ENCODE peak calls at places on chromosomes 16 and 17, in four cellular contexts. One of them, this sample, is unnamed.

GRCh38 chr16:69031877-69032301 is 73.6 kb upstream of the HAS3 start:
- DNase-seq in heart left ventricle: no peak
- DNase-seq in Peyer's patch: no peak
- DNase-seq in A549: peak
- DNase-seq in this sample: peak

GRCh38 chr16:15610369-15610871 is 32.5 kb downstream of the MARF1 start:
- DNase-seq in heart left ventricle: no peak
- DNase-seq in Peyer's patch: no peak
- DNase-seq in A549: no peak
- DNase-seq in this sample: no peak

GRCh38 chr16:82452002-82452741 is 174.6 kb upstream of the CDH13 start:
- DNase-seq in heart left ventricle: no peak
- DNase-seq in Peyer's patch: no peak
- DNase-seq in A549: no peak
- DNase-seq in this sample: no peak

GRCh38 chr17:55463600-55463999 is 42.0 kb upstream of the MMD start:
- DNase-seq in heart left ventricle: no peak
- DNase-seq in Peyer's patch: no peak
- DNase-seq in A549: no peak
- DNase-seq in this sample: no peak

GRCh38 chr17:60278237-60278636 is 113.7 kb downstream of the USP32 start:
- DNase-seq in heart left ventricle: no peak
- DNase-seq in Peyer's patch: no peak
- DNase-seq in A549: no peak
- DNase-seq in this sample: no peak

GRCh38 chr17:61454932-61455753 is 2.9 kb downstream of the TBX4 start:
- DNase-seq in heart left ventricle: no peak
- DNase-seq in Peyer's patch: no peak
- DNase-seq in A549: no peak
- DNase-seq in this sample: no peak

GRCh38 chr16:30488764-30489595 is 16.4 kb downstream of the ITGAL start:
- DNase-seq in heart left ventricle: no peak
- DNase-seq in Peyer's patch: no peak
- DNase-seq in A549: peak
- DNase-seq in this sample: no peak

GRCh38 chr17:11240041-11240801 is 792 bp upstream of the SHISA6 start:
- DNase-seq in heart left ventricle: no peak
- DNase-seq in Peyer's patch: no peak
- DNase-seq in A549: no peak
- DNase-seq in this sample: peak

GRCh38 chr16:4612474-4612931 is 2.2 kb downstream of the UBALD1 start:
- DNase-seq in heart left ventricle: no peak
- DNase-seq in Peyer's patch: no peak
- DNase-seq in A549: no peak
- DNase-seq in this sample: no peak

GRCh38 chr17:3038941-3039340 is 24.5 kb downstream of the OR1D5 start:
- DNase-seq in heart left ventricle: no peak
- DNase-seq in Peyer's patch: no peak
- DNase-seq in A549: no peak
- DNase-seq in this sample: no peak

GRCh38 chr17:44738214-44738906 is 20.4 kb upstream of the ADAM11 start:
- DNase-seq in heart left ventricle: no peak
- DNase-seq in Peyer's patch: no peak
- DNase-seq in A549: no peak
- DNase-seq in this sample: no peak

GRCh38 chr17:65173284-65173793 is 36.2 kb downstream of the RGS9 start:
- DNase-seq in heart left ventricle: peak
- DNase-seq in Peyer's patch: peak
- DNase-seq in A549: peak
- DNase-seq in this sample: peak

GRCh38 chr16:58329147-58329546 is 34.3 kb upstream of the PRSS54 start:
- DNase-seq in heart left ventricle: no peak
- DNase-seq in Peyer's patch: no peak
- DNase-seq in A549: no peak
- DNase-seq in this sample: no peak

GRCh38 chr17:14469971-14470370 is 169.1 kb downstream of the HS3ST3B1 start:
- DNase-seq in heart left ventricle: no peak
- DNase-seq in Peyer's patch: no peak
- DNase-seq in A549: no peak
- DNase-seq in this sample: no peak

GRCh38 chr16:69727916-69728270 is 1.5 kb upstream of the NQO1 start:
- DNase-seq in heart left ventricle: no peak
- DNase-seq in Peyer's patch: no peak
- DNase-seq in A549: no peak
- DNase-seq in this sample: no peak

GRCh38 chr17:6352016-6352415 is 82.9 kb downstream of the AIPL1 start:
- DNase-seq in heart left ventricle: no peak
- DNase-seq in Peyer's patch: no peak
- DNase-seq in A549: no peak
- DNase-seq in this sample: no peak

GRCh38 chr16:87203060-87203656 is 114.0 kb downstream of the C16orf95 start:
- DNase-seq in heart left ventricle: peak
- DNase-seq in Peyer's patch: no peak
- DNase-seq in A549: peak
- DNase-seq in this sample: peak

GRCh38 chr16:85460983-85461813 is 151.9 kb upstream of the GSE1 start:
- DNase-seq in heart left ventricle: peak
- DNase-seq in Peyer's patch: no peak
- DNase-seq in A549: peak
- DNase-seq in this sample: peak

GRCh38 chr16:10180771-10181163 is 1.5 kb downstream of the GRIN2A start:
- DNase-seq in heart left ventricle: peak
- DNase-seq in Peyer's patch: no peak
- DNase-seq in A549: peak
- DNase-seq in this sample: peak

GRCh38 chr17:72455562-72455961 is 334.7 kb downstream of the SOX9 start:
- DNase-seq in heart left ventricle: no peak
- DNase-seq in Peyer's patch: no peak
- DNase-seq in A549: peak
- DNase-seq in this sample: no peak

DNA sequence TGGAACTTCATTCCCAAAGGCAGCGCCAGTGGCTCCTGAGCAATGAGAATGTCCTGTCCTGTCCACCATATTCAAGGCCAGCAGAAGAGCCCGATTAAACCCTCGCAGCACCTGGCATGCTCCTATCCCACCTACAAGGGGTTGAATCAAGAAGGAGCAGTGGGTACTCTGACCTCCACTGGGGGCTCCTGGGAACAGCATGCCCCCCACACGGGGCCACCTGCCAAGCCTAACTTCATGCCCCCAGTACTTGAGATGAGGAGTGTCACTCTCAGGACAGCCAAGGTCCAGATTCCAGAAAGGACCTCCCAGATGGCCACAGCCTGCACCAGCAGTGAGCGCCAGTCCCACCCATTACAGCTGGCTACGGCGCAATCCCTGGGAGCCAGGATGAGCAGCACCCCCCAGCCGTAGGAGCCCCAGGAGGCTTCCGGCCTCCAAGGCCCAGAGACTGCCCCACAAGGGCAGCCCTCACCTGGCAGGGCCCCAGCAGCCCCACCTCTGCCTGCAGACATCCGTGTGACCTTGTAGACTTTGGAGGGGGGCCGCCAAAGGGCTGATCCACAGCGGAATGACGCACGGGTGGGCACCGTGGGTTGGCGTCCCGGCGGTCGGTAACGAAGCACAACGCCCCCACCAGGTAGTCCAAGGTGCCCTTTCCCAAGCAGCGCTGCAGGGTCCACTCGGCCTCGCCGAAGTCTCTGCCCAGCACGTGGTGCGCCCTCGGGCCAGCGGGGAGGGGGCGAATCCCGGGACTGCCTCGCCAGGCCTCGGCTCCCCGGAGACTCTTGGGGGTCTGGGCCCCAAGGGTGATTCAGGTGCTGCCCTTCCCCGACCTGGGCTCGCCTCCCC is 1.0 kb upstream of the MPDU1 start:
- DNase-seq in heart left ventricle: no peak
- DNase-seq in Peyer's patch: no peak
- DNase-seq in A549: no peak
- DNase-seq in this sample: peak
- H3K4me3 ChIP-seq in heart left ventricle: peak
- H3K4me3 ChIP-seq in Peyer's patch: peak
- H3K4me3 ChIP-seq in A549: peak
- H3K4me3 ChIP-seq in this sample: no peak

GRCh38 chr17:35312790-35313711 is 60.4 kb downstream of the SLFN11 start:
- DNase-seq in heart left ventricle: peak
- DNase-seq in Peyer's patch: peak
- DNase-seq in A549: peak
- DNase-seq in this sample: peak
- TF ChIP-seq POLR2A in heart left ventricle: no peak
- TF ChIP-seq POLR2A in Peyer's patch: no peak
- TF ChIP-seq POLR2A in A549: no peak
- TF ChIP-seq POLR2A in this sample: no peak

GRCh38 chr16:1494711-1495110 is 1.6 kb downstream of the TELO2 start:
- DNase-seq in heart left ventricle: peak
- DNase-seq in Peyer's patch: no peak
- DNase-seq in A549: no peak
- DNase-seq in this sample: no peak

GRCh38 chr16:1492923-1493745 is at the start of gene TELO2:
- DNase-seq in heart left ventricle: peak
- DNase-seq in Peyer's patch: peak
- DNase-seq in A549: peak
- DNase-seq in this sample: peak

GRCh38 chr16:1495281-1496262 is 2.4 kb downstream of the TELO2 start:
- DNase-seq in heart left ventricle: no peak
- DNase-seq in Peyer's patch: no peak
- DNase-seq in A549: no peak
- DNase-seq in this sample: no peak

GRCh38 chr16:1493746-1494094 is 560 bp downstream of the TELO2 start:
- DNase-seq in heart left ventricle: no peak
- DNase-seq in Peyer's patch: no peak
- DNase-seq in A549: no peak
- DNase-seq in this sample: no peak

DNA sequence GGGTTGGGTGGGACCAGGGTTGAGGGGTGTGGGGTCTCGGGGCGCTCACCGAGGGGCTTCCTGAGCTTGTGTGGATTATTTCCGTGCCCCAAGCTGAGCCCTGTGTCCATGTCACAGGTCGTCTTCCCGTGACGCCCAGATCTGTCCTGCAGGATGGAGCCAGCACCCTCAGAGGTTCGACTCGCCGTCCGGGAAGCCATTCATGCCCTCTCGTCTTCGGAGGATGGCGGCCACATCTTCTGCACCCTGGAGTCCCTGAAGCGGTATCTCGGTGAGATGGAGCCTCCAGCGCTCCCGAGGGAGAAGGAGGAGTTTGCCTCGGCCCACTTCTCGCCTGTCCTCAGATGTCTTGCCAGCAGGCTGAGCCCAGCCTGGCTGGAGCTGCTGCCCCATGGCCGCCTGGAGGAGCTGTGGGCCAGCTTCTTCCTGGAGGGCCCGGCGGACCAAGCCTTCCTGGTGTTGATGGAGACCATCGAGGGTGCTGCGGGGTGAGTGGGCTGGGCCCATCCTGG is 1.0 kb downstream of the TELO2 start:
- DNase-seq in heart left ventricle: peak
- DNase-seq in Peyer's patch: no peak
- DNase-seq in A549: peak
- DNase-seq in this sample: peak
- TF ChIP-seq CTCF in heart left ventricle: peak
- TF ChIP-seq CTCF in Peyer's patch: no peak
- TF ChIP-seq CTCF in A549: peak
- TF ChIP-seq CTCF in this sample: peak

GRCh38 chr17:17693253-17693954 is 12.1 kb downstream of the RAI1 start:
- DNase-seq in heart left ventricle: peak
- DNase-seq in Peyer's patch: no peak
- DNase-seq in A549: peak
- DNase-seq in this sample: peak

GRCh38 chr17:17692353-17693252 is 11.3 kb downstream of the RAI1 start:
- DNase-seq in heart left ventricle: no peak
- DNase-seq in Peyer's patch: no peak
- DNase-seq in A549: peak
- DNase-seq in this sample: no peak

GRCh38 chr17:17696075-17696474 is 14.8 kb downstream of the RAI1 start:
- DNase-seq in heart left ventricle: no peak
- DNase-seq in Peyer's patch: no peak
- DNase-seq in A549: no peak
- DNase-seq in this sample: no peak

GRCh38 chr17:17694229-17695081 is 13.2 kb downstream of the RAI1 start:
- DNase-seq in heart left ventricle: peak
- DNase-seq in Peyer's patch: peak
- DNase-seq in A549: peak
- DNase-seq in this sample: peak

DNA sequence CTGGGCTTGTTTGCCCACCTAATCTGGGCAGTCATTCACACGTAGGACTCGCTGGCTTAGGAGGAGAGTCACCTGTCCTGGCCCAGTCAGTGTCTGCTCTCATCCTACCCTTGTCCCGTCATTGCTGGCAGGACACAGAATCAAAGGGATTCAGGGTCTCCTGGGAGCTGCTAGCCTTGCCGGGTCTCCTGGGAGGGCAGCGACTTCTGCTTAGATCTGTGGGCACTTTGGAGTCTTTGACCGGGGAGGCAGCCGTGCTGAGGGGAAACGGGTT is 12.6 kb downstream of the RAI1 start:
- DNase-seq in heart left ventricle: no peak
- DNase-seq in Peyer's patch: no peak
- DNase-seq in A549: no peak
- DNase-seq in this sample: no peak
- H3K4me3 ChIP-seq in heart left ventricle: peak
- H3K4me3 ChIP-seq in Peyer's patch: peak
- H3K4me3 ChIP-seq in A549: peak
- H3K4me3 ChIP-seq in this sample: no peak

GRCh38 chr16:56448005-56448404 is 3.1 kb downstream of the NUDT21 start:
- DNase-seq in heart left ventricle: no peak
- DNase-seq in Peyer's patch: no peak
- DNase-seq in A549: no peak
- DNase-seq in this sample: no peak

GRCh38 chr16:56451753-56452689 is 667 bp downstream of the OGFOD1 start:
- DNase-seq in heart left ventricle: peak
- DNase-seq in Peyer's patch: no peak
- DNase-seq in A549: peak
- DNase-seq in this sample: peak

GRCh38 chr16:56450275-56450889 is 750 bp downstream of the NUDT21 start:
- DNase-seq in heart left ventricle: no peak
- DNase-seq in Peyer's patch: no peak
- DNase-seq in A549: peak
- DNase-seq in this sample: no peak

DNA sequence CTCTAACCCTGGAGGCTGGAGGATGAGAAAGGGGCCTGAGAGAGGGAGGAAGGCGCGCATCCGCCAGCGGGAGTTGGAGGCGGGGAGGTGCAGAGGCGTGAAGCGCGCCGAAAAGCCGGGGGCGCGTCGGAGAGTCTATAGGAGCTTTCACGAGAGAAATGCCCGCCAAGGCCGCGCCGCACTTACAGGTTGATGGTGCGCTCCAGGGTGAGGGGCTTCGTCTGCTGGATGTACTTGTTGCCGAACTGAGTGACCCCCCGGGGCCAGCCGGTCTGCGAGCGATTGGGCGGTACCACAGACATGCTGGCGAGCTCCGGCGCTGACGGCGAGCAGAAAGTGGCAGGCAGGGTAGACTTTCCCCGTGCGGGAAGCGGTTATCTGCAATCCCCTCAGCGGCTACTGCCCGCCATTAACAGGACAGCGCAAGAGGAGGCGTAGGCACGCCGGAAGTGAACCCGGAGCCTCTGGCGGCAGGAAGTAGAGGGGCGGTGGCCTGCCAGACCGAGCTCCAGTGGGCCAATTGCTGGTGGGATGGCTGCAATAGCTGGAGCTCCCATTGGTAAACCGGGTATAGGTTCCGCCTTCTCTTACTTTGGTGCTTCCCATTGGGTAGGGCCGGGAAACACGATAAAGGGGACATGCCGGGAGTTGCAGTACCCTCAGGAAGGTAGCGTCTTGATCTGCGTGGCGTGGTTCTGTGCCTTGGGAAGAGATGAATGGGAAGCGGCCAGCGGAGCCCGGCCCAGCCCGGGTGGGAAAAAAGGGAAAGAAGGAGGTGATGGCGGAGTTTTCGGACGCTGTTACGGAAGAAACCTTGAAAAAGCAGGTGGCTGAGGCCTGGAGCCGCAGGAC is at the start of the genes NUDT21 and OGFOD1:
- DNase-seq in heart left ventricle: peak
- DNase-seq in Peyer's patch: peak
- DNase-seq in A549: peak
- DNase-seq in this sample: peak
- TF ChIP-seq POLR2A in heart left ventricle: no peak
- TF ChIP-seq POLR2A in Peyer's patch: peak
- TF ChIP-seq POLR2A in A549: peak
- TF ChIP-seq POLR2A in this sample: peak